ENCODE peak calls at places on chromosomes 5 and 9, in ten cellular contexts. Q, W, P, I, M, F, L, K, H and O are unnamed samples.

GRCh38 chr5:102833146-102833545 is 78.0 kb downstream of the PAM start:
- DNase-seq in M (no peak), K (no peak), P (no peak), L (no peak), F (no peak), H (no peak), W (no peak), Q (no peak), I (no peak), O (no peak)

GRCh38 chr9:69637801-69638200 is 34.4 kb downstream of the APBA1 start:
- DNase-seq in K (no peak), L (no peak), M (no peak), P (no peak), I (no peak), W (no peak), H (no peak), F (no peak), Q (no peak), O (peak)

GRCh38 chr5:139061856-139062255 is 136.3 kb downstream of the SIL1 start:
- DNase-seq in P (no peak), L (no peak), I (no peak), M (no peak), W (no peak), H (no peak), K (no peak), F (no peak), Q (no peak), O (peak)

GRCh38 chr9:110217656-110218099 is 9.7 kb upstream of the C9orf152 start:
- DNase-seq in I (peak), H (no peak), Q (no peak), W (no peak), L (peak), K (no peak), M (no peak), F (peak), P (no peak), O (peak)

GRCh38 chr5:40223884-40224402 is 455.8 kb upstream of the PTGER4 start:
- DNase-seq in H (no peak), P (no peak), W (no peak), F (no peak), I (no peak), M (no peak), K (no peak), L (no peak), Q (no peak), O (peak)

GRCh38 chr9:99964336-99964735 is 57.9 kb downstream of the STX17 start:
- DNase-seq in L (no peak), F (no peak), P (no peak), I (no peak), K (no peak), W (no peak), H (no peak), Q (no peak), M (no peak), O (peak)

GRCh38 chr5:110063640-110064592 is 374.2 kb downstream of the MAN2A1 start:
- DNase-seq in P (no peak), I (no peak), Q (no peak), M (no peak), F (no peak), H (no peak), W (no peak), L (no peak), K (no peak), O (peak)

GRCh38 chr5:83645936-83646335 is 74.7 kb downstream of the HAPLN1 start:
- DNase-seq in W (no peak), Q (no peak), H (no peak), F (no peak), P (no peak), I (no peak), M (no peak), L (no peak), K (no peak), O (no peak)

GRCh38 chr5:94522099-94522498 is 96.3 kb downstream of the KIAA0825 start:
- DNase-seq in I (no peak), W (no peak), L (no peak), M (no peak), Q (no peak), K (no peak), F (no peak), H (no peak), P (no peak), O (peak)

GRCh38 chr9:101578378-101578777 is 16.4 kb downstream of the PPP3R2 start:
- DNase-seq in W (no peak), M (no peak), P (no peak), I (no peak), L (no peak), F (no peak), Q (no peak), K (no peak), H (no peak), O (no peak)
- H3K27ac ChIP-seq in W (no peak), M (no peak), P (no peak), I (no peak), L (no peak), F (no peak), Q (no peak), K (no peak), H (no peak), O (no peak)

GRCh38 chr9:136545065-136545965 is 533 bp downstream of the NOTCH1 start:
- DNase-seq in Q (no peak), I (peak), W (no peak), H (peak), K (peak), F (peak), L (no peak), M (no peak), P (no peak), O (no peak)

GRCh38 chr9:136543280-136543679 is 2.6 kb downstream of the NOTCH1 start:
- DNase-seq in K (no peak), I (no peak), P (no peak), H (no peak), W (no peak), F (no peak), Q (no peak), L (no peak), M (no peak), O (no peak)

GRCh38 chr9:136543830-136544548 is 1.9 kb downstream of the NOTCH1 start:
- DNase-seq in K (no peak), H (peak), I (no peak), P (no peak), W (no peak), M (peak), L (peak), Q (peak), F (no peak), O (no peak)

GRCh38 chr9:136545966-136546696 is at the start of gene NOTCH1:
- DNase-seq in L (peak), I (peak), W (peak), M (peak), F (peak), Q (peak), P (peak), H (peak), K (peak), O (peak)

GRCh38 chr9:136544549-136545064 is 1.2 kb downstream of the NOTCH1 start:
- DNase-seq in K (peak), W (peak), L (peak), M (peak), Q (peak), I (peak), P (no peak), F (peak), H (peak), O (no peak)
- H3K27ac ChIP-seq in K (no peak), W (peak), L (peak), M (peak), Q (peak), I (no peak), P (peak), F (no peak), H (peak), O (no peak)

GRCh38 chr9:94928696-94929372 is 202.3 kb downstream of the AOPEP start:
- DNase-seq in H (no peak), L (no peak), F (no peak), K (peak), I (peak), P (no peak), W (no peak), M (no peak), Q (no peak), O (no peak)

GRCh38 chr9:94926457-94926852 is 200.0 kb downstream of the AOPEP start:
- DNase-seq in F (peak), K (no peak), L (no peak), M (no peak), P (no peak), H (no peak), I (no peak), W (no peak), Q (no peak), O (no peak)

GRCh38 chr9:94928271-94928670 is 201.8 kb downstream of the AOPEP start:
- DNase-seq in Q (no peak), W (no peak), F (no peak), K (no peak), P (no peak), H (no peak), I (peak), L (no peak), M (no peak), O (no peak)

GRCh38 chr9:94927048-94927761 is 200.7 kb downstream of the AOPEP start:
- DNase-seq in P (no peak), K (no peak), H (no peak), L (no peak), F (no peak), M (no peak), I (peak), W (no peak), Q (no peak), O (no peak)

GRCh38 chr9:94927762-94928158 is 201.3 kb downstream of the AOPEP start:
- DNase-seq in Q (no peak), W (no peak), P (no peak), F (no peak), K (no peak), I (peak), L (no peak), H (no peak), M (no peak), O (no peak)
- H3K27ac ChIP-seq in Q (peak), W (peak), P (no peak), F (no peak), K (no peak), I (peak), L (no peak), H (no peak), M (no peak), O (no peak)

GRCh38 chr9:86944974-86945867 is 2.1 kb downstream of the GAS1 start:
- DNase-seq in L (peak), M (no peak), F (no peak), I (peak), K (no peak), W (no peak), Q (no peak), H (peak), P (no peak), O (no peak)
- H3K27ac ChIP-seq in L (no peak), M (peak), F (no peak), I (peak), K (no peak), W (peak), Q (peak), H (peak), P (peak), O (no peak)

GRCh38 chr9:35490910-35491465 is 1.1 kb downstream of the RUSC2 start:
- DNase-seq in Q (no peak), M (no peak), F (no peak), P (no peak), W (no peak), L (peak), K (no peak), H (no peak), I (no peak), O (peak)
- H3K27ac ChIP-seq in Q (peak), M (peak), F (peak), P (peak), W (peak), L (peak), K (peak), H (peak), I (peak), O (peak)